ENCODE peak calls at places on chromosomes 5 and 9, in five cellular contexts. One of them, this sample, is unnamed.

GRCh38 chr5:137096149-137097103 is 402.7 kb downstream of the SPOCK1 start:
- DNase-seq in Peyer's patch: no peak
- DNase-seq in dorsolateral prefrontal cortex: no peak
- DNase-seq in RWPE1: peak
- DNase-seq in ovary: no peak
- DNase-seq in this sample: no peak

GRCh38 chr5:139850423-139851016 is 54.9 kb downstream of the PSD2 start:
- DNase-seq in RWPE1: no peak
- DNase-seq in ovary: peak
- DNase-seq in dorsolateral prefrontal cortex: no peak
- DNase-seq in Peyer's patch: no peak
- DNase-seq in this sample: peak

GRCh38 chr9:73038613-73039012 is 85.8 kb upstream of the ALDH1A1 start:
- DNase-seq in RWPE1: no peak
- DNase-seq in ovary: peak
- DNase-seq in Peyer's patch: no peak
- DNase-seq in dorsolateral prefrontal cortex: no peak
- DNase-seq in this sample: peak

GRCh38 chr5:67164856-67165523 is 31.6 kb downstream of the CD180 start:
- DNase-seq in RWPE1: no peak
- DNase-seq in ovary: no peak
- DNase-seq in dorsolateral prefrontal cortex: no peak
- DNase-seq in Peyer's patch: no peak
- DNase-seq in this sample: peak

GRCh38 chr5:87034562-87034961 is 233.1 kb upstream of the RASA1 start:
- DNase-seq in ovary: no peak
- DNase-seq in Peyer's patch: no peak
- DNase-seq in dorsolateral prefrontal cortex: no peak
- DNase-seq in RWPE1: no peak
- DNase-seq in this sample: no peak

GRCh38 chr5:122656107-122656506 is 118.8 kb upstream of the SNX2 start:
- DNase-seq in Peyer's patch: no peak
- DNase-seq in dorsolateral prefrontal cortex: no peak
- DNase-seq in RWPE1: no peak
- DNase-seq in ovary: no peak
- DNase-seq in this sample: no peak

GRCh38 chr5:57539281-57539701 is 56.7 kb upstream of the ACTBL2 start:
- DNase-seq in dorsolateral prefrontal cortex: no peak
- DNase-seq in RWPE1: no peak
- DNase-seq in ovary: no peak
- DNase-seq in Peyer's patch: no peak
- DNase-seq in this sample: no peak

GRCh38 chr5:79235578-79236363 is at the start of gene JMY:
- DNase-seq in Peyer's patch: peak
- DNase-seq in RWPE1: peak
- DNase-seq in ovary: peak
- DNase-seq in dorsolateral prefrontal cortex: peak
- DNase-seq in this sample: peak

GRCh38 chr5:115439042-115439441 is 105.5 kb downstream of the FEM1C start:
- DNase-seq in Peyer's patch: no peak
- DNase-seq in dorsolateral prefrontal cortex: no peak
- DNase-seq in RWPE1: no peak
- DNase-seq in ovary: no peak
- DNase-seq in this sample: no peak

GRCh38 chr5:109347252-109347888 is 62.4 kb downstream of the PJA2 start:
- DNase-seq in Peyer's patch: no peak
- DNase-seq in ovary: no peak
- DNase-seq in RWPE1: no peak
- DNase-seq in dorsolateral prefrontal cortex: peak
- DNase-seq in this sample: peak

GRCh38 chr5:43066231-43066798 is 26.2 kb upstream of the ANXA2R start:
- DNase-seq in ovary: peak
- DNase-seq in Peyer's patch: peak
- DNase-seq in RWPE1: peak
- DNase-seq in dorsolateral prefrontal cortex: peak
- DNase-seq in this sample: peak

GRCh38 chr9:14180077-14180941 is 133.6 kb downstream of the NFIB start:
- DNase-seq in dorsolateral prefrontal cortex: no peak
- DNase-seq in Peyer's patch: no peak
- DNase-seq in RWPE1: no peak
- DNase-seq in ovary: peak
- DNase-seq in this sample: no peak

GRCh38 chr5:166722939-166723338 is 1568.5 kb upstream of the WWC1 start:
- DNase-seq in ovary: no peak
- DNase-seq in RWPE1: peak
- DNase-seq in dorsolateral prefrontal cortex: no peak
- DNase-seq in Peyer's patch: no peak
- DNase-seq in this sample: no peak

GRCh38 chr9:135684691-135685090 is 14.6 kb downstream of the SOHLH1 start:
- DNase-seq in dorsolateral prefrontal cortex: no peak
- DNase-seq in ovary: no peak
- DNase-seq in RWPE1: no peak
- DNase-seq in Peyer's patch: no peak
- DNase-seq in this sample: no peak

GRCh38 chr5:80632700-80633099 is 21.8 kb upstream of the MSH3 start:
- DNase-seq in ovary: no peak
- DNase-seq in RWPE1: no peak
- DNase-seq in Peyer's patch: no peak
- DNase-seq in dorsolateral prefrontal cortex: no peak
- DNase-seq in this sample: no peak

GRCh38 chr9:18362901-18363685 is 110.9 kb upstream of the ADAMTSL1 start:
- DNase-seq in Peyer's patch: no peak
- DNase-seq in RWPE1: no peak
- DNase-seq in dorsolateral prefrontal cortex: no peak
- DNase-seq in ovary: no peak
- DNase-seq in this sample: no peak

GRCh38 chr9:111613436-111614040 is 14.1 kb upstream of the PTGR1 start:
- DNase-seq in dorsolateral prefrontal cortex: no peak
- DNase-seq in ovary: no peak
- DNase-seq in RWPE1: no peak
- DNase-seq in Peyer's patch: no peak
- DNase-seq in this sample: no peak

GRCh38 chr5:35672995-35673394 is 55.3 kb downstream of the SPEF2 start:
- DNase-seq in RWPE1: no peak
- DNase-seq in Peyer's patch: no peak
- DNase-seq in dorsolateral prefrontal cortex: no peak
- DNase-seq in ovary: no peak
- DNase-seq in this sample: no peak

GRCh38 chr9:33942471-33943083 is 106.1 kb downstream of the UBAP2 start:
- DNase-seq in dorsolateral prefrontal cortex: no peak
- DNase-seq in RWPE1: peak
- DNase-seq in ovary: no peak
- DNase-seq in Peyer's patch: no peak
- DNase-seq in this sample: no peak

GRCh38 chr5:174325441-174325840 is 279.9 kb downstream of the NSG2 start:
- DNase-seq in dorsolateral prefrontal cortex: no peak
- DNase-seq in RWPE1: no peak
- DNase-seq in Peyer's patch: no peak
- DNase-seq in ovary: no peak
- DNase-seq in this sample: no peak

GRCh38 chr9:125401317-125401716 is 139.7 kb downstream of the GAPVD1 start:
- DNase-seq in Peyer's patch: no peak
- DNase-seq in dorsolateral prefrontal cortex: no peak
- DNase-seq in RWPE1: no peak
- DNase-seq in ovary: no peak
- DNase-seq in this sample: no peak

GRCh38 chr5:149062371-149063016 is 368 bp downstream of the SH3TC2 start:
- DNase-seq in Peyer's patch: no peak
- DNase-seq in dorsolateral prefrontal cortex: no peak
- DNase-seq in ovary: no peak
- DNase-seq in RWPE1: peak
- DNase-seq in this sample: no peak

GRCh38 chr9:12891588-12891987 is 116.8 kb downstream of the LURAP1L start:
- DNase-seq in Peyer's patch: no peak
- DNase-seq in RWPE1: no peak
- DNase-seq in ovary: no peak
- DNase-seq in dorsolateral prefrontal cortex: no peak
- DNase-seq in this sample: no peak

GRCh38 chr9:123044556-123044955 is 11.1 kb downstream of the GPR21 start:
- DNase-seq in Peyer's patch: no peak
- DNase-seq in dorsolateral prefrontal cortex: no peak
- DNase-seq in RWPE1: peak
- DNase-seq in ovary: no peak
- DNase-seq in this sample: no peak

GRCh38 chr9:89661956-89662717 is 57.3 kb downstream of the GADD45G start:
- DNase-seq in ovary: peak
- DNase-seq in RWPE1: peak
- DNase-seq in dorsolateral prefrontal cortex: peak
- DNase-seq in Peyer's patch: peak
- DNase-seq in this sample: peak

GRCh38 chr5:61301345-61301744 is 30.7 kb upstream of the ZSWIM6 start:
- DNase-seq in dorsolateral prefrontal cortex: no peak
- DNase-seq in RWPE1: no peak
- DNase-seq in Peyer's patch: no peak
- DNase-seq in ovary: no peak
- DNase-seq in this sample: no peak

GRCh38 chr9:23784962-23785361 is 41.1 kb downstream of the ELAVL2 start:
- DNase-seq in RWPE1: no peak
- DNase-seq in dorsolateral prefrontal cortex: no peak
- DNase-seq in ovary: no peak
- DNase-seq in Peyer's patch: no peak
- DNase-seq in this sample: no peak

GRCh38 chr5:108681079-108681921 is 66.4 kb upstream of the FER start:
- DNase-seq in dorsolateral prefrontal cortex: no peak
- DNase-seq in Peyer's patch: no peak
- DNase-seq in ovary: no peak
- DNase-seq in RWPE1: peak
- DNase-seq in this sample: no peak

GRCh38 chr5:10914741-10915480 is 153.9 kb upstream of the DAP start:
- DNase-seq in Peyer's patch: no peak
- DNase-seq in ovary: no peak
- DNase-seq in dorsolateral prefrontal cortex: no peak
- DNase-seq in RWPE1: no peak
- DNase-seq in this sample: no peak

GRCh38 chr5:30405821-30406220 is 787.7 kb upstream of the CDH6 start:
- DNase-seq in dorsolateral prefrontal cortex: no peak
- DNase-seq in Peyer's patch: no peak
- DNase-seq in ovary: no peak
- DNase-seq in RWPE1: no peak
- DNase-seq in this sample: no peak

GRCh38 chr5:30398427-30398826 is 795.1 kb upstream of the CDH6 start:
- DNase-seq in ovary: no peak
- DNase-seq in Peyer's patch: no peak
- DNase-seq in dorsolateral prefrontal cortex: no peak
- DNase-seq in RWPE1: no peak
- DNase-seq in this sample: no peak

DNA sequence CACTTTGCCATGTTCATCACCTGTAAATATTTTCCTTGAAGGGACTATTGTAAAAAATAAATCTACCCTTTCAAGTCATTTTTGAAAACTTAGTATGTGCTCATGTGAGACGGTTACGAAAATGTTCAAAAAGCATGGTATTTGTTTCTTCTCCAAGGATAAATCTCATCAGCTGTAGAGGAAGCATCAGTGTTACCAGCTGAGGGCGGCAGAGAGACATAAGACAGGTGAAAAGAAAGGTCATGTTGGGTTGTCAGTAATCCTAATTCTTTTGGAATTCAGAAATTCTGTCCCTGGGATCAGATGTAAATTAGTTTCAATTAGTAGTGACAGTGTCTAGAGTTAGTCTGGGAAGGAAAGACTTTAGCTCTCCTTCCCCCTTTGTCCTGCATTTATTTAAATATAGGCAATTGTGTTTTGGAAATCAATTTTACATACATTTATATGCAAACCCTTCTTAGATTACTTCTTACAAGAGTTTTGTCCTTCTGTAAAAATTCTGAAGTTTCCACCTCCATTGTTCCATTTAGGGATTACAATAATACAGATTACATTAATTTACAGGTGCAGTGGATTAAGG is 791.9 kb upstream of the CDH6 start:
- DNase-seq in ovary: no peak
- DNase-seq in Peyer's patch: no peak
- DNase-seq in dorsolateral prefrontal cortex: no peak
- DNase-seq in RWPE1: peak
- DNase-seq in this sample: no peak
- TF ChIP-seq CTCF in ovary: no peak
- TF ChIP-seq CTCF in Peyer's patch: peak
- TF ChIP-seq CTCF in dorsolateral prefrontal cortex: peak
- TF ChIP-seq CTCF in RWPE1: peak
- TF ChIP-seq CTCF in this sample: peak

GRCh38 chr9:92403153-92403552 is 1.2 kb downstream of the OGN start:
- DNase-seq in ovary: no peak
- DNase-seq in Peyer's patch: no peak
- DNase-seq in dorsolateral prefrontal cortex: no peak
- DNase-seq in RWPE1: no peak
- DNase-seq in this sample: no peak
- H3K27ac ChIP-seq in ovary: no peak
- H3K27ac ChIP-seq in Peyer's patch: no peak
- H3K27ac ChIP-seq in dorsolateral prefrontal cortex: no peak
- H3K27ac ChIP-seq in RWPE1: no peak
- H3K27ac ChIP-seq in this sample: no peak

DNA sequence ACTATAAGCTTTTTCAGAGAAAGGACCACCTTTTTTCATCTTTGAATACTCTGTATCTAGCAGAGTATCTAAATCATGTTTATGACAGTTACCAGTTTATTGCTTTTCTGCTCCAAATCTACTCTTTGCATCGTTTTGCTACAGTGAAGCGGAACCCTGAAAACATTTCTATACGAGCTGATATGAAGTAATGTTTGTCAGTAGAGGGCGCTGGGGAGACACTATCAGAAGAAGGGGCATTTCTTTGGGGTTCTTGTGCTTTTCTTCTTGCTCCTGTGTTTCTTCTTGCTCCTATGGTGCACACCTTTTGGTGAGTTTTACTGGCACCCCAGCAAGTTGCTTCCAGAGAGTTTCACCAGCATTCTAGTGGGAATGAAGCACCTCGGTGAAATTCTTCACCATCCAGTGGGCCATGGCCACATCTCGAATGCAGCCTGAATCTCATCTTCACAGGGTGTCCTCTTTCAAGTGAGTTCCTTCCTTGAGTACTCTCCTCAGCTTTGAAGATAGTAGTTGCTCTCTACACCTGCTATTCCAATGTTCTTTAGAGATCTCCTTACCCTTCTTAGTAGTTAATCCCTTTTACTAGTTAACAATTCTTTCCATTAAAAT is 98.4 kb downstream of the FGF1 start:
- DNase-seq in Peyer's patch: no peak
- DNase-seq in dorsolateral prefrontal cortex: no peak
- DNase-seq in ovary: no peak
- DNase-seq in RWPE1: no peak
- DNase-seq in this sample: no peak
- TF ChIP-seq CTCF in Peyer's patch: peak
- TF ChIP-seq CTCF in dorsolateral prefrontal cortex: peak
- TF ChIP-seq CTCF in ovary: no peak
- TF ChIP-seq CTCF in RWPE1: peak
- TF ChIP-seq CTCF in this sample: peak

DNA sequence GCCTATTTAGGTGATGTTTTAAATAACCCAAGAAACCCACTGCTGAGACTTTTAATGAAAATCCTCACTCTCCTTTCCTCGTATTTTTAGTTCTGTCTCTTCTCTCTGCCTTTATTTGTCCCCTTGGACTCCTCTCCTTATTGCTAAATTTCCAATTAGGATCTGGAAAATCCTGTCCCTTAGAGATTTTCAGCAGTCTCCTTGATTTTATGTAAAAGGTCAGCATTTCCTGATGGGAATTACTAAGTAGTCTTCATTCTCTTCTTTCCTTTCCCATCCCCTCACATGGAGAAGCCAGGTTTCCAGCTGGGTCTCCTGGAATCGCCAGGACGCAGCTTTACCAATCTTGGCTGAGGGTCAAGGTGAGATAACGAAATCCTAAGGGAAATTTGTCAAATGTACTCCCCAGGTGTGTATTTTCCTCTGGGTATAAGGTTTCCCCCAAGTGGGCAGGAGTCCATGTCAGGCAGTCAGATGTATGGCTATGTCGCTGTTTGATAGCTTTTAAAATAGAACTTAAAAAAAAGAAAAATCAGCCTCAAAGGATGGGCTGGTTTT is 11.7 kb downstream of the STC2 start:
- DNase-seq in dorsolateral prefrontal cortex: no peak
- DNase-seq in Peyer's patch: no peak
- DNase-seq in RWPE1: no peak
- DNase-seq in ovary: no peak
- DNase-seq in this sample: no peak
- H3K27ac ChIP-seq in dorsolateral prefrontal cortex: no peak
- H3K27ac ChIP-seq in Peyer's patch: peak
- H3K27ac ChIP-seq in RWPE1: no peak
- H3K27ac ChIP-seq in ovary: no peak
- H3K27ac ChIP-seq in this sample: no peak